ENCODE peak calls at places on chromosomes 2 and 18, in six cellular contexts. H, W, K, A, X and V are unnamed samples.

GRCh38 chr2:176647325-176648155 is 378.3 kb downstream of the MTX2 start:
- DNase-seq in X (no peak), W (no peak), K (no peak), A (no peak), H (no peak), V (no peak)

GRCh38 chr2:102337481-102338386 is 17.9 kb upstream of the IL18R1 start:
- DNase-seq in A (peak), K (no peak), H (no peak), X (no peak), W (no peak), V (no peak)

GRCh38 chr2:237182422-237183123 is 96.9 kb downstream of the COPS8 start:
- DNase-seq in K (no peak), H (no peak), X (no peak), W (no peak), A (no peak), V (no peak)

GRCh38 chr2:84778921-84779320 is 102.0 kb downstream of the TRABD2A start:
- DNase-seq in X (no peak), A (no peak), K (no peak), W (no peak), H (no peak), V (no peak)

GRCh38 chr2:177392373-177393246 is at the start of gene AGPS:
- DNase-seq in X (peak), W (peak), H (peak), A (peak), K (peak), V (peak)

GRCh38 chr18:50527636-50528307 is 32.1 kb upstream of the MAPK4 start:
- DNase-seq in K (no peak), X (no peak), A (no peak), W (no peak), H (no peak), V (no peak)

GRCh38 chr2:127514485-127514884 is 11.8 kb downstream of the IWS1 start:
- DNase-seq in W (no peak), H (no peak), X (no peak), K (peak), A (no peak), V (no peak)

GRCh38 chr2:239464166-239465016 is 63.6 kb upstream of the HDAC4 start:
- DNase-seq in K (peak), A (no peak), X (no peak), H (no peak), W (peak), V (no peak)

GRCh38 chr2:120436885-120437603 is 91.1 kb downstream of the INHBB start:
- DNase-seq in X (no peak), W (no peak), H (peak), A (peak), K (no peak), V (no peak)

GRCh38 chr2:2828774-2829368 is 497.8 kb upstream of the MYT1L start:
- DNase-seq in K (peak), A (no peak), H (peak), X (no peak), W (no peak), V (no peak)

GRCh38 chr2:41414486-41415230 is 633.2 kb upstream of the PKDCC start:
- DNase-seq in W (no peak), A (peak), H (no peak), K (no peak), X (no peak), V (no peak)

GRCh38 chr2:68696554-68696953 is 38.1 kb upstream of the ARHGAP25 start:
- DNase-seq in W (no peak), K (no peak), A (no peak), X (no peak), H (no peak), V (no peak)

GRCh38 chr2:191851159-191851558 is 4.3 kb upstream of the CAVIN2 start:
- DNase-seq in X (no peak), A (no peak), W (no peak), K (no peak), H (no peak), V (no peak)

GRCh38 chr2:190649035-190649797 is at the start of gene NAB1:
- DNase-seq in A (peak), H (peak), W (peak), K (peak), X (peak), V (no peak)

GRCh38 chr18:56702946-56703345 is 51.8 kb downstream of the WDR7 start:
- DNase-seq in K (no peak), A (peak), X (no peak), H (peak), W (no peak), V (no peak)
- TF ChIP-seq CTCF in K (peak), A (peak), X (peak), H (no peak), W (no peak), V (no peak)

DNA sequence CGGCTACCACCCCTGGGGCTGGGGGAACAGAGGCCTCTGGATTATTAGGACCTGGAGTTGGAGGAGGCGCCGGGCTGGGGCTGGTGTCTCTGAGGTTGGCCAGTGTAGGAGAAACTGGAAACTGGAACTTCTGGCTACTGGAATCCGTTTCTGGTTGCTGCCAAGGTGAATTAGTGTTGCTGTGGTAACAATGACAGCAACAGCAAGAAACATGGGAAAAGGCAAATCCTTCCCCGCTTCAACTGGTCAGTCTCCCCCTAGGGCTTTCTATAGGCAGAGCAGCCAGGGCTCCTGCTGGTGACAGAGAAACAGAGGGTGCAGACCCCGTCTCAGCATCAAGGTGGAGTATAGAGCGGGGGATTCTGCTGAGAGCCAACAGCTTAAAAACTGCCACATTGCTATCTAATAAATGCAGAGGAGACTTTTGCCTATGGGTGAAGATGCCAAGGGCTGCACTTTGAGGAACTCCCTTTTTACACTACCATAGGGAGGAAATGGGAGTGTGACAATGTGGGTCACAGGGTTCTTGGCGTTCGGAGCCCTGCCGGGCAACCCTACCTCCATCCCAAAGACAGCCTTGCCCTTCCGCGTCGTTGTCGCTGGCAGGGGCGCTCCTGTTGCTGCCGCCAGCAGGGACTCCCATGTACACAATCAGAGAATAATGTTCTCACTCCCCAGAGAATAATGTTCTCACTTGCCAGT is 81.4 kb upstream of the CABLES1 start:
- DNase-seq in A (peak), W (no peak), K (no peak), X (no peak), H (no peak), V (no peak)
- TF ChIP-seq CTCF in A (peak), W (no peak), K (no peak), X (no peak), H (no peak), V (no peak)

DNA sequence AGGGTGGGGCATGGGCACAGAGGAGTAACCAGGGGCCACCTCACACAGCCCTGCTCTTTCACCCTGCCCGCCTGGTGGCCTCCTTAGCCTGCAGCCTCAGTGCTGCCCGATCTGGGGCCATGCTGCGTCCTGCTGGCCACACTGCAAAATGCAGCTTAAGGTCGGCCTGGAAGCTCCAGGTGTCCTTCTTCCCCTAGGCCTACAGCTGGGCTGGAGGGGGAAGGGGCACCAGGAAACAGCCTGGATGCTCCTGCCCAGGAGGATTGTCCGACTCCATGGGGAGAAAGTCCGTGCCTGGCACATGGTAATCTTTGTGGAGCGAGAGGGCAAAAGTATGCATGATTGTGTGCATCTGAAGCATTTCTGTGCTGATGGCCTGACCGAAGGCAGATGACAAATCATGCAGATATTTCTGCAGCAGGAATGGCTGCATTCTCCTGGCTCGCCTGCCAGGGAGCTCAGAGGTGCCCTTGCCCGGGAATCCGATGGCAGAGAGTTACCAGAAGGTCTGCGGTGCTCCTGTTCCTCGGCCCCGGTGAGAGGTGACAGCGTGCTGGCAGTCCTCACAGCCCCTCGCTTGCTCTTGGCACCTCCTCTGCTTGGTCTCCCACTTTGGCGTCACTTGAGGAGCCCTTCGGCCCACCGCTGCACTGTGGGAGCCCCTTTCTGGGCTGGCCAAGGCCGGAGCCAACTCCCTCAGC is 12.8 kb upstream of the ALPP start:
- DNase-seq in A (peak), K (no peak), H (no peak), X (no peak), W (no peak), V (no peak)
- TF ChIP-seq CTCF in A (peak), K (no peak), H (peak), X (no peak), W (no peak), V (no peak)

DNA sequence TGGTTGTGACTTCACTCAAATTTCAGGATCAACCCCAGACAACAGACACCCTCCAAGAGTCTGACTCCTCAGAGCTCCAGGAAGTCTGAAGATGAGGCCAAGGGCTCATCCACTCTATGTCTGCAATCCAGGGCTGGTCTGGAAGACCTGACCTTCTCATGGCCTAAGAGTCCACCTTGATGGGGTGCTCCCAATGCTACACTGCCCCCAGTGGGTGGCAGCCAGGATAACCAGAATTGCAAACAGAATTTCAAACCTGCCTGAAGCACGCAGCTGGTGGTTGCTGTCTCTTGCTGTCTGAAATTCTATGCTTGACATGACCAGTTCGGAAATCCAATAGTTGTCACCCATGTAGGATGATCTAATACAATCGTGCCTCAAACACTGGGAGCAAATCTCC is 96.0 kb downstream of the UXS1 start:
- DNase-seq in W (no peak), H (no peak), K (no peak), X (no peak), A (no peak), V (no peak)
- TF ChIP-seq CTCF in W (no peak), H (no peak), K (peak), X (no peak), A (peak), V (no peak)